ENCODE peak calls at places on chromosomes 6 and 20, in four cellular contexts. K is cardiac septum, X is left ventricle myocardium superior, C is lung. I is an unnamed sample.

GRCh38 chr6:129417416-129418086 is 292.4 kb downstream of the ARHGAP18 start:
- DNase-seq in K (no peak), X (no peak), C (no peak), I (no peak)

GRCh38 chr20:50191566-50192363 is 1.1 kb downstream of the CEBPB start:
- DNase-seq in K (peak), X (peak), C (no peak), I (peak)

GRCh38 chr6:29813809-29814208 is 13.8 kb upstream of the HLA-G start:
- DNase-seq in K (no peak), X (no peak), C (no peak), I (peak)

GRCh38 chr6:86856937-86857563 is 80.3 kb upstream of the HTR1E start:
- DNase-seq in K (no peak), X (no peak), C (no peak), I (peak)

GRCh38 chr6:39451831-39452230 is 129.3 kb upstream of the KCNK16 start:
- DNase-seq in K (no peak), X (no peak), C (no peak), I (peak)

GRCh38 chr20:45419188-45420091 is 3.5 kb downstream of the PIGT start:
- DNase-seq in K (peak), X (peak), C (peak), I (peak)

GRCh38 chr20:61896058-61896961 is 169.4 kb downstream of the TAF4 start:
- DNase-seq in K (no peak), X (peak), C (no peak), I (peak)

GRCh38 chr6:33975631-33976424 is 170.1 kb downstream of the GRM4 start:
- DNase-seq in K (peak), X (no peak), C (no peak), I (no peak)

GRCh38 chr6:39752835-39753744 is 27.9 kb upstream of the KIF6 start:
- DNase-seq in K (no peak), X (no peak), C (no peak), I (no peak)

GRCh38 chr20:11894072-11894471 is 23.6 kb upstream of the BTBD3 start:
- DNase-seq in K (no peak), X (no peak), C (no peak), I (peak)

GRCh38 chr20:5737619-5737953 is 12.6 kb upstream of the SHLD1 start:
- DNase-seq in K (no peak), X (no peak), C (no peak), I (no peak)

GRCh38 chr20:37233471-37234253 is 28.0 kb downstream of the GHRH start:
- DNase-seq in K (no peak), X (no peak), C (no peak), I (no peak)

GRCh38 chr6:20906938-20907337 is 372.7 kb downstream of the CDKAL1 start:
- DNase-seq in K (no peak), X (no peak), C (no peak), I (no peak)

GRCh38 chr20:58697201-58697866 is 4.7 kb downstream of the NPEPL1 start:
- DNase-seq in K (no peak), X (no peak), C (no peak), I (no peak)

GRCh38 chr6:146878564-146879343 is 280.0 kb downstream of the ADGB start:
- DNase-seq in K (no peak), X (no peak), C (no peak), I (no peak)

GRCh38 chr6:39790772-39791171 is 1.4 kb upstream of the DAAM2 start:
- DNase-seq in K (no peak), X (no peak), C (peak), I (no peak)

GRCh38 chr6:117880824-117881223 is 26.2 kb upstream of the SLC35F1 start:
- DNase-seq in K (no peak), X (no peak), C (no peak), I (no peak)

GRCh38 chr20:40294175-40294574 is 394.9 kb downstream of the MAFB start:
- DNase-seq in K (no peak), X (no peak), C (no peak), I (no peak)

GRCh38 chr6:13575377-13575775 is 975 bp downstream of the SIRT5 start:
- DNase-seq in K (no peak), X (no peak), C (no peak), I (no peak)

GRCh38 chr20:58850693-58851174 is at the start of gene GNAS-AS1:
- DNase-seq in K (peak), X (peak), C (peak), I (peak)

GRCh38 chr6:1286972-1287600 is 24.8 kb upstream of the FOXQ1 start:
- DNase-seq in K (no peak), X (no peak), C (peak), I (peak)

GRCh38 chr6:104325341-104326172 is 534.2 kb downstream of the HACE1 start:
- DNase-seq in K (no peak), X (no peak), C (no peak), I (peak)

GRCh38 chr20:50572922-50573777 is 63.0 kb downstream of the PTPN1 start:
- DNase-seq in K (no peak), X (peak), C (no peak), I (peak)

GRCh38 chr6:20202070-20202658 is 10.1 kb downstream of the MBOAT1 start:
- DNase-seq in K (no peak), X (no peak), C (no peak), I (peak)

GRCh38 chr20:52859156-52859887 is 112.8 kb upstream of the TSHZ2 start:
- DNase-seq in K (no peak), X (peak), C (no peak), I (peak)

GRCh38 chr6:150068786-150069648 is at the start of gene ULBP3:
- DNase-seq in K (peak), X (peak), C (peak), I (peak)

GRCh38 chr6:164439331-164439730 is 870.1 kb downstream of the C6orf118 start:
- DNase-seq in K (no peak), X (no peak), C (no peak), I (no peak)

GRCh38 chr6:35287671-35288396 is 9.8 kb upstream of the DEF6 start:
- DNase-seq in K (no peak), X (no peak), C (no peak), I (no peak)

GRCh38 chr6:17267586-17267985 is 13.6 kb upstream of the RBM24 start:
- DNase-seq in K (no peak), X (no peak), C (no peak), I (no peak)

GRCh38 chr6:160202411-160202810 is 56.2 kb downstream of the SLC22A2 start:
- DNase-seq in K (no peak), X (no peak), C (no peak), I (peak)

GRCh38 chr6:97947841-97948240 is 664.8 kb upstream of the MMS22L start:
- DNase-seq in K (no peak), X (no peak), C (peak), I (peak)

GRCh38 chr20:23366384-23366783 is 4.4 kb downstream of the GZF1 start:
- DNase-seq in K (no peak), X (no peak), C (no peak), I (peak)

GRCh38 chr20:54062812-54063280 is 7.5 kb downstream of the BCAS1 start:
- DNase-seq in K (no peak), X (no peak), C (no peak), I (peak)

GRCh38 chr20:35200255-35200654 is 26.2 kb upstream of the MMP24 start:
- DNase-seq in K (no peak), X (no peak), C (no peak), I (peak)